ENCODE peak calls at places on chromosomes 6 and 20, in ten cellular contexts. U, D, K, N, B, E, M, S, L and R are unnamed samples.

GRCh38 chr20:21235713-21236445 is 67.3 kb upstream of the XRN2 start:
- DNase-seq in U (peak), D (peak), K (peak), N (peak), B (peak), E (peak), M (peak), S (peak), L (peak), R (peak)

GRCh38 chr6:124007266-124007665 is 203.6 kb downstream of the NKAIN2 start:
- DNase-seq in U (no peak), D (no peak), K (no peak), N (no peak), B (no peak), E (no peak), M (no peak), S (no peak), L (no peak), R (no peak)

GRCh38 chr20:50054626-50055511 is 58.1 kb downstream of the UBE2V1 start:
- DNase-seq in U (no peak), D (no peak), K (no peak), N (no peak), B (no peak), E (peak), M (no peak), S (peak), L (peak), R (no peak)

GRCh38 chr6:626236-626635 is 30.7 kb downstream of the HUS1B start:
- DNase-seq in U (no peak), D (no peak), K (no peak), N (no peak), B (no peak), E (no peak), M (no peak), S (no peak), L (no peak), R (no peak)

GRCh38 chr6:156013155-156013554 is 557.5 kb upstream of the NOX3 start:
- DNase-seq in U (peak), D (no peak), K (peak), N (no peak), B (no peak), E (no peak), M (no peak), S (no peak), L (no peak), R (no peak)

GRCh38 chr20:41004561-41005360 is 23.9 kb upstream of the TOP1 start:
- DNase-seq in U (no peak), D (no peak), K (peak), N (no peak), B (no peak), E (no peak), M (no peak), S (peak), L (peak), R (no peak)

GRCh38 chr6:135261872-135262725 is 81.0 kb downstream of the MYB start:
- DNase-seq in U (no peak), D (no peak), K (no peak), N (no peak), B (no peak), E (no peak), M (no peak), S (no peak), L (no peak), R (no peak)

GRCh38 chr20:56359212-56360132 is 698 bp downstream of the FAM210B start:
- DNase-seq in U (no peak), D (no peak), K (peak), N (no peak), B (no peak), E (peak), M (no peak), S (peak), L (peak), R (no peak)

GRCh38 chr20:47133809-47134456 is 222.6 kb downstream of the ZMYND8 start:
- DNase-seq in U (no peak), D (peak), K (no peak), N (no peak), B (no peak), E (no peak), M (no peak), S (no peak), L (no peak), R (no peak)

GRCh38 chr6:32057966-32058365 is 19.8 kb downstream of the CYP21A2 start:
- DNase-seq in U (no peak), D (no peak), K (no peak), N (no peak), B (no peak), E (no peak), M (no peak), S (no peak), L (no peak), R (no peak)

GRCh38 chr6:33416386-33417126 is 1.4 kb downstream of the CUTA start:
- DNase-seq in U (no peak), D (no peak), K (no peak), N (no peak), B (no peak), E (no peak), M (no peak), S (no peak), L (no peak), R (no peak)

GRCh38 chr20:1933465-1933870 is 38.3 kb downstream of the SIRPA start:
- DNase-seq in U (no peak), D (no peak), K (no peak), N (no peak), B (no peak), E (peak), M (no peak), S (no peak), L (no peak), R (no peak)

GRCh38 chr6:100880149-100880900 is 804 bp downstream of the ASCC3 start:
- DNase-seq in U (no peak), D (no peak), K (peak), N (no peak), B (no peak), E (no peak), M (no peak), S (peak), L (no peak), R (no peak)

GRCh38 chr6:169865346-169866139 is 114.1 kb downstream of the ERMARD start:
- DNase-seq in U (no peak), D (no peak), K (no peak), N (no peak), B (no peak), E (no peak), M (no peak), S (no peak), L (no peak), R (no peak)

GRCh38 chr6:15194453-15194852 is 51.4 kb upstream of the JARID2 start:
- DNase-seq in U (no peak), D (no peak), K (no peak), N (no peak), B (no peak), E (no peak), M (no peak), S (no peak), L (no peak), R (no peak)

GRCh38 chr6:41427642-41428401 is 92.4 kb downstream of the NCR2 start:
- DNase-seq in U (peak), D (no peak), K (peak), N (no peak), B (no peak), E (no peak), M (peak), S (peak), L (no peak), R (no peak)

GRCh38 chr20:36823126-36823525 is 49.6 kb upstream of the DSN1 start:
- DNase-seq in U (no peak), D (no peak), K (peak), N (no peak), B (no peak), E (no peak), M (no peak), S (no peak), L (peak), R (peak)

GRCh38 chr20:21548390-21549035 is 34.6 kb upstream of the NKX2-2 start:
- DNase-seq in U (no peak), D (no peak), K (no peak), N (no peak), B (peak), E (no peak), M (peak), S (peak), L (no peak), R (no peak)

GRCh38 chr6:81962198-81962597 is 209.7 kb upstream of the TENT5A start:
- DNase-seq in U (no peak), D (no peak), K (no peak), N (no peak), B (no peak), E (no peak), M (no peak), S (no peak), L (no peak), R (no peak)

GRCh38 chr20:24627291-24627690 is 157.9 kb downstream of the SYNDIG1 start:
- DNase-seq in U (no peak), D (no peak), K (no peak), N (no peak), B (no peak), E (no peak), M (no peak), S (no peak), L (no peak), R (no peak)

GRCh38 chr6:110814488-110815259 is 595 bp downstream of the CDK19 start:
- DNase-seq in U (peak), D (peak), K (peak), N (peak), B (peak), E (peak), M (peak), S (peak), L (peak), R (peak)

GRCh38 chr6:114092943-114093342 is 122.0 kb upstream of the HDAC2 start:
- DNase-seq in U (no peak), D (no peak), K (no peak), N (no peak), B (no peak), E (no peak), M (no peak), S (no peak), L (no peak), R (no peak)

GRCh38 chr20:31948008-31948407 is 3.8 kb downstream of the PDRG1 start:
- DNase-seq in U (no peak), D (no peak), K (no peak), N (no peak), B (no peak), E (no peak), M (no peak), S (no peak), L (no peak), R (no peak)

GRCh38 chr6:13395272-13396237 is 67.2 kb upstream of the TBC1D7 start:
- DNase-seq in U (no peak), D (peak), K (peak), N (no peak), B (no peak), E (peak), M (peak), S (peak), L (no peak), R (peak)

GRCh38 chr6:158010591-158011477 is 29.2 kb downstream of the SYNJ2 start:
- DNase-seq in U (no peak), D (no peak), K (no peak), N (no peak), B (no peak), E (no peak), M (no peak), S (no peak), L (no peak), R (no peak)

GRCh38 chr6:157305676-157306653 is 17.4 kb downstream of the TMEM242 start:
- DNase-seq in U (no peak), D (no peak), K (no peak), N (no peak), B (no peak), E (no peak), M (no peak), S (no peak), L (no peak), R (no peak)

GRCh38 chr6:131862486-131862885 is 54.7 kb downstream of the ENPP1 start:
- DNase-seq in U (no peak), D (no peak), K (no peak), N (no peak), B (no peak), E (no peak), M (no peak), S (peak), L (no peak), R (no peak)

GRCh38 chr6:108100003-108100402 is 25.5 kb upstream of the OSTM1 start:
- DNase-seq in U (no peak), D (no peak), K (no peak), N (no peak), B (no peak), E (no peak), M (no peak), S (no peak), L (no peak), R (no peak)

GRCh38 chr6:133542056-133542821 is 301.1 kb downstream of the EYA4 start:
- DNase-seq in U (no peak), D (no peak), K (no peak), N (no peak), B (no peak), E (no peak), M (no peak), S (no peak), L (no peak), R (no peak)

GRCh38 chr20:44703956-44704488 is 11.1 kb upstream of the CCN5 start:
- DNase-seq in U (no peak), D (no peak), K (no peak), N (no peak), B (no peak), E (no peak), M (no peak), S (no peak), L (no peak), R (no peak)

GRCh38 chr6:137208279-137208678 is 10.9 kb downstream of the IFNGR1 start:
- DNase-seq in U (no peak), D (no peak), K (no peak), N (no peak), B (no peak), E (no peak), M (no peak), S (no peak), L (no peak), R (no peak)